ENCODE peak calls at places on chromosomes 6 and 20, in eight cellular contexts. One of them, this sample, is unnamed.

GRCh38 chr20:47648943-47649342 is 136.3 kb downstream of the SULF2 start:
- DNase-seq in astrocyte: no peak
- DNase-seq in fibroblast of lung: no peak
- DNase-seq in uterus: no peak
- DNase-seq in cardiac fibroblast: no peak
- DNase-seq in choroid plexus epithelial cell: no peak
- DNase-seq in AG04450: no peak
- DNase-seq in WTC11: peak; percentile 44
- DNase-seq in this sample: no peak

GRCh38 chr6:81900616-81901015 is 148.1 kb upstream of the TENT5A start:
- DNase-seq in astrocyte: no peak
- DNase-seq in fibroblast of lung: no peak
- DNase-seq in uterus: no peak
- DNase-seq in cardiac fibroblast: no peak
- DNase-seq in choroid plexus epithelial cell: no peak
- DNase-seq in AG04450: no peak
- DNase-seq in WTC11: no peak
- DNase-seq in this sample: no peak

GRCh38 chr20:5364136-5364821 is 47.5 kb upstream of the PROKR2 start:
- DNase-seq in astrocyte: no peak
- DNase-seq in fibroblast of lung: no peak
- DNase-seq in uterus: no peak
- DNase-seq in cardiac fibroblast: no peak
- DNase-seq in choroid plexus epithelial cell: peak; percentile 40
- DNase-seq in AG04450: no peak
- DNase-seq in WTC11: no peak
- DNase-seq in this sample: no peak

GRCh38 chr6:159908940-159909339 is 18.2 kb downstream of the MAS1 start:
- DNase-seq in astrocyte: no peak
- DNase-seq in fibroblast of lung: no peak
- DNase-seq in uterus: no peak
- DNase-seq in cardiac fibroblast: no peak
- DNase-seq in choroid plexus epithelial cell: no peak
- DNase-seq in AG04450: no peak
- DNase-seq in WTC11: no peak
- DNase-seq in this sample: no peak

GRCh38 chr20:5621305-5621704 is 128.9 kb upstream of the SHLD1 start:
- DNase-seq in astrocyte: peak; percentile 64
- DNase-seq in fibroblast of lung: peak; percentile 76
- DNase-seq in uterus: no peak
- DNase-seq in cardiac fibroblast: no peak
- DNase-seq in choroid plexus epithelial cell: no peak
- DNase-seq in AG04450: no peak
- DNase-seq in WTC11: no peak
- DNase-seq in this sample: no peak

GRCh38 chr20:63095718-63096654 is 89.2 kb upstream of the BHLHE23 start:
- DNase-seq in astrocyte: no peak
- DNase-seq in fibroblast of lung: no peak
- DNase-seq in uterus: peak; percentile 8
- DNase-seq in cardiac fibroblast: no peak
- DNase-seq in choroid plexus epithelial cell: no peak
- DNase-seq in AG04450: no peak
- DNase-seq in WTC11: peak; percentile 6
- DNase-seq in this sample: no peak

GRCh38 chr6:134267917-134268361 is 50.0 kb downstream of the SGK1 start:
- DNase-seq in astrocyte: no peak
- DNase-seq in fibroblast of lung: no peak
- DNase-seq in uterus: no peak
- DNase-seq in cardiac fibroblast: peak; percentile 72
- DNase-seq in choroid plexus epithelial cell: no peak
- DNase-seq in AG04450: no peak
- DNase-seq in WTC11: peak; percentile 49
- DNase-seq in this sample: no peak

GRCh38 chr6:161631676-161632194 is 357.9 kb upstream of the AGPAT4 start:
- DNase-seq in astrocyte: peak; percentile 89
- DNase-seq in fibroblast of lung: peak; percentile 89
- DNase-seq in uterus: no peak
- DNase-seq in cardiac fibroblast: peak; percentile 71
- DNase-seq in choroid plexus epithelial cell: peak; percentile 70
- DNase-seq in AG04450: no peak
- DNase-seq in WTC11: no peak
- DNase-seq in this sample: no peak

GRCh38 chr6:82030761-82031160 is 216.8 kb downstream of the IBTK start:
- DNase-seq in astrocyte: no peak
- DNase-seq in fibroblast of lung: no peak
- DNase-seq in uterus: no peak
- DNase-seq in cardiac fibroblast: no peak
- DNase-seq in choroid plexus epithelial cell: no peak
- DNase-seq in AG04450: no peak
- DNase-seq in WTC11: no peak
- DNase-seq in this sample: no peak

GRCh38 chr6:26327450-26328264 is 37.3 kb upstream of the BTN3A2 start:
- DNase-seq in astrocyte: peak; percentile 61
- DNase-seq in fibroblast of lung: peak; percentile 83
- DNase-seq in uterus: no peak
- DNase-seq in cardiac fibroblast: peak; percentile 93
- DNase-seq in choroid plexus epithelial cell: peak; percentile 78
- DNase-seq in AG04450: no peak
- DNase-seq in WTC11: peak; percentile 88
- DNase-seq in this sample: peak; percentile 74

GRCh38 chr6:51855310-51856082 is 231.9 kb downstream of the PKHD1 start:
- DNase-seq in astrocyte: peak; percentile 10
- DNase-seq in fibroblast of lung: peak; percentile 53
- DNase-seq in uterus: no peak
- DNase-seq in cardiac fibroblast: peak; percentile 64
- DNase-seq in choroid plexus epithelial cell: peak; percentile 64
- DNase-seq in AG04450: peak; percentile 1
- DNase-seq in WTC11: peak; percentile 23
- DNase-seq in this sample: peak; percentile 29

GRCh38 chr6:165849539-165850430 is 186.7 kb upstream of the PDE10A start:
- DNase-seq in astrocyte: no peak
- DNase-seq in fibroblast of lung: no peak
- DNase-seq in uterus: peak; percentile 35
- DNase-seq in cardiac fibroblast: no peak
- DNase-seq in choroid plexus epithelial cell: peak; percentile 8
- DNase-seq in AG04450: no peak
- DNase-seq in WTC11: no peak
- DNase-seq in this sample: no peak

GRCh38 chr20:62602550-62602949 is 39.8 kb upstream of the SLCO4A1 start:
- DNase-seq in astrocyte: no peak
- DNase-seq in fibroblast of lung: no peak
- DNase-seq in uterus: no peak
- DNase-seq in cardiac fibroblast: no peak
- DNase-seq in choroid plexus epithelial cell: no peak
- DNase-seq in AG04450: no peak
- DNase-seq in WTC11: no peak
- DNase-seq in this sample: no peak

GRCh38 chr6:116012471-116012949 is 48.2 kb downstream of the FRK start:
- DNase-seq in astrocyte: peak; percentile 41
- DNase-seq in fibroblast of lung: peak; percentile 59
- DNase-seq in uterus: no peak
- DNase-seq in cardiac fibroblast: no peak
- DNase-seq in choroid plexus epithelial cell: peak; percentile 60
- DNase-seq in AG04450: peak; percentile 45
- DNase-seq in WTC11: no peak
- DNase-seq in this sample: no peak

GRCh38 chr6:126170875-126171489 is 168.9 kb upstream of the CENPW start:
- DNase-seq in astrocyte: no peak
- DNase-seq in fibroblast of lung: peak; percentile 34
- DNase-seq in uterus: no peak
- DNase-seq in cardiac fibroblast: peak; percentile 64
- DNase-seq in choroid plexus epithelial cell: peak; percentile 56
- DNase-seq in AG04450: no peak
- DNase-seq in WTC11: no peak
- DNase-seq in this sample: peak; percentile 11

GRCh38 chr6:146358341-146359046 is 185.1 kb upstream of the RAB32 start:
- DNase-seq in astrocyte: peak; percentile 71
- DNase-seq in fibroblast of lung: peak; percentile 21
- DNase-seq in uterus: no peak
- DNase-seq in cardiac fibroblast: peak; percentile 74
- DNase-seq in choroid plexus epithelial cell: peak; percentile 46
- DNase-seq in AG04450: no peak
- DNase-seq in WTC11: no peak
- DNase-seq in this sample: peak; percentile 51

GRCh38 chr6:92024071-92024470 is 1395.3 kb downstream of the EPHA7 start:
- DNase-seq in astrocyte: no peak
- DNase-seq in fibroblast of lung: no peak
- DNase-seq in uterus: no peak
- DNase-seq in cardiac fibroblast: no peak
- DNase-seq in choroid plexus epithelial cell: no peak
- DNase-seq in AG04450: no peak
- DNase-seq in WTC11: no peak
- DNase-seq in this sample: no peak

GRCh38 chr6:92026878-92027277 is 1392.5 kb downstream of the EPHA7 start:
- DNase-seq in astrocyte: no peak
- DNase-seq in fibroblast of lung: no peak
- DNase-seq in uterus: no peak
- DNase-seq in cardiac fibroblast: no peak
- DNase-seq in choroid plexus epithelial cell: no peak
- DNase-seq in AG04450: no peak
- DNase-seq in WTC11: no peak
- DNase-seq in this sample: no peak

DNA sequence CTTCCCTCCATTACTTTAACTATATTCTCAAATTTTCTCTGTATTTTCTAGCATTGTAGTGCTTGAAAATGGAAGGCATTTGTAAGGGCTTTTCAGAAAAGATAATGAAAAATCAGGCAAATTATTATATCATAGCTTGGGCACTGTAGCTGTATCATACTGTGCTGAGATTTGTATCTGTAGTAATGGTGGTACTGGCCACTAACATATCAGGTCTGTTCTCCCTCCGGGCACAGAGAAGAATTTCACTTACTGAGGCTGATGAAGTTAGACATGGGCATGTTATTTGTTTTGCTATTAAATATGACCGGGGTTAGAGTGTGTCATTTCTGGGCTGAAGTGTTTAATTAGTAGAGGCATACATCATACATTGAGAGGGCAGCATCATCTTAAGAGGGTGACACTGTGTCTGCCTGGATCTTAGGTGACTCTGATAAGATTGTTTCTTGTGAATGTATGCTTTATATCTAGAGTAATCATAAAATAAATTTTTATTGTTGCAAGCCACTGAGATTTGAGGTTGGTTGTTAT is 1395.9 kb downstream of the EPHA7 start:
- DNase-seq in astrocyte: no peak
- DNase-seq in fibroblast of lung: no peak
- DNase-seq in uterus: no peak
- DNase-seq in cardiac fibroblast: no peak
- DNase-seq in choroid plexus epithelial cell: no peak
- DNase-seq in AG04450: no peak
- DNase-seq in WTC11: no peak
- DNase-seq in this sample: no peak
- TF ChIP-seq CTCF in astrocyte: no peak
- TF ChIP-seq CTCF in fibroblast of lung: no peak
- TF ChIP-seq CTCF in uterus: no peak
- TF ChIP-seq CTCF in cardiac fibroblast: no peak
- TF ChIP-seq CTCF in choroid plexus epithelial cell: no peak
- TF ChIP-seq CTCF in AG04450: no peak
- TF ChIP-seq CTCF in WTC11: no peak
- TF ChIP-seq CTCF in this sample: no peak

GRCh38 chr6:33958208-33958862 is 154.5 kb upstream of the MLN start:
- DNase-seq in astrocyte: no peak
- DNase-seq in fibroblast of lung: no peak
- DNase-seq in uterus: no peak
- DNase-seq in cardiac fibroblast: peak; percentile 6
- DNase-seq in choroid plexus epithelial cell: peak; percentile 7
- DNase-seq in AG04450: no peak
- DNase-seq in WTC11: peak; percentile 75
- DNase-seq in this sample: no peak
- TF ChIP-seq CTCF in astrocyte: no peak
- TF ChIP-seq CTCF in fibroblast of lung: peak; percentile 19
- TF ChIP-seq CTCF in uterus: no peak
- TF ChIP-seq CTCF in cardiac fibroblast: no peak
- TF ChIP-seq CTCF in choroid plexus epithelial cell: peak; percentile 35
- TF ChIP-seq CTCF in AG04450: no peak
- TF ChIP-seq CTCF in WTC11: peak; percentile 57
- TF ChIP-seq CTCF in this sample: peak; percentile 63

GRCh38 chr6:143529095-143529494 is 17.6 kb upstream of the FUCA2 start:
- DNase-seq in astrocyte: no peak
- DNase-seq in fibroblast of lung: no peak
- DNase-seq in uterus: no peak
- DNase-seq in cardiac fibroblast: no peak
- DNase-seq in choroid plexus epithelial cell: peak; percentile 20
- DNase-seq in AG04450: no peak
- DNase-seq in WTC11: no peak
- DNase-seq in this sample: no peak
- TF ChIP-seq CTCF in astrocyte: no peak
- TF ChIP-seq CTCF in fibroblast of lung: no peak
- TF ChIP-seq CTCF in uterus: no peak
- TF ChIP-seq CTCF in cardiac fibroblast: no peak
- TF ChIP-seq CTCF in choroid plexus epithelial cell: peak; percentile 30
- TF ChIP-seq CTCF in AG04450: peak; percentile 27
- TF ChIP-seq CTCF in WTC11: no peak
- TF ChIP-seq CTCF in this sample: peak; percentile 21

GRCh38 chr20:3250091-3250504 is 11.1 kb upstream of the SLC4A11 start:
- DNase-seq in astrocyte: no peak
- DNase-seq in fibroblast of lung: no peak
- DNase-seq in uterus: no peak
- DNase-seq in cardiac fibroblast: peak; percentile 24
- DNase-seq in choroid plexus epithelial cell: peak; percentile 30
- DNase-seq in AG04450: no peak
- DNase-seq in WTC11: peak; percentile 87
- DNase-seq in this sample: no peak
- TF ChIP-seq CTCF in astrocyte: no peak
- TF ChIP-seq CTCF in fibroblast of lung: peak; percentile 27
- TF ChIP-seq CTCF in uterus: no peak
- TF ChIP-seq CTCF in cardiac fibroblast: peak; percentile 32
- TF ChIP-seq CTCF in choroid plexus epithelial cell: peak; percentile 61
- TF ChIP-seq CTCF in AG04450: no peak
- TF ChIP-seq CTCF in WTC11: peak; percentile 73
- TF ChIP-seq CTCF in this sample: peak; percentile 66

GRCh38 chr20:64131406-64131805 is 24.0 kb upstream of the NPBWR2 start:
- DNase-seq in astrocyte: no peak
- DNase-seq in fibroblast of lung: no peak
- DNase-seq in uterus: no peak
- DNase-seq in cardiac fibroblast: peak; percentile 11
- DNase-seq in choroid plexus epithelial cell: peak; percentile 24
- DNase-seq in AG04450: no peak
- DNase-seq in WTC11: no peak
- DNase-seq in this sample: peak; percentile 11
- TF ChIP-seq CTCF in astrocyte: peak; percentile 5
- TF ChIP-seq CTCF in fibroblast of lung: peak; percentile 19
- TF ChIP-seq CTCF in uterus: no peak
- TF ChIP-seq CTCF in cardiac fibroblast: peak; percentile 23
- TF ChIP-seq CTCF in choroid plexus epithelial cell: peak; percentile 38
- TF ChIP-seq CTCF in AG04450: peak; percentile 23
- TF ChIP-seq CTCF in WTC11: no peak
- TF ChIP-seq CTCF in this sample: peak; percentile 60

DNA sequence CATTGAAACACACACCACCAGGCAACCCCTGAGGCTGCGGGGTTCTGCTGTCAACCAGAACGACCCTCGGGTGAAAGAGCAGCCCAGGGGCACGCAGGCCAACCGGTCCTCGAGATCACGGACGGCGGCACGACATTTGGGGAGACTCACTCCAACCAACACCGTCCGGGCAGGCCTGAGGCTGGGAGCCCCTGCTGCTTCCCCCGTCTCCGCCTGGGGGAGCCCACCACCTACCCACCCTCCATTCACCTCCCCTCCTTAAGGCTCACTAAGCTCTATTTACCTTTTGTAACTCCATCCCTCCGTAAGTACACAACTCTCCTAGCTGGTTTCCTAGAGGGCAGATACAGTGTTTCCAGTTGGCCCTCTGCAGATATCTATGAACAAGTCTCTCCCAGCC is 971.3 kb upstream of the DEFB115 start:
- DNase-seq in astrocyte: no peak
- DNase-seq in fibroblast of lung: peak; percentile 39
- DNase-seq in uterus: no peak
- DNase-seq in cardiac fibroblast: no peak
- DNase-seq in choroid plexus epithelial cell: no peak
- DNase-seq in AG04450: no peak
- DNase-seq in WTC11: peak; percentile 26
- DNase-seq in this sample: no peak
- TF ChIP-seq CTCF in astrocyte: no peak
- TF ChIP-seq CTCF in fibroblast of lung: peak; percentile 46
- TF ChIP-seq CTCF in uterus: no peak
- TF ChIP-seq CTCF in cardiac fibroblast: no peak
- TF ChIP-seq CTCF in choroid plexus epithelial cell: peak; percentile 33
- TF ChIP-seq CTCF in AG04450: no peak
- TF ChIP-seq CTCF in WTC11: no peak
- TF ChIP-seq CTCF in this sample: no peak